ENCODE peak calls at places on chromosome 13, in five cellular contexts. J, M, N, B and L are unnamed samples.

GRCh38 chr13:75440100-75440499 is 41.9 kb downstream of the TBC1D4 start:
- DNase-seq in J (no peak), M (no peak), N (no peak), B (no peak), L (no peak)

GRCh38 chr13:41454170-41454569 is 3.2 kb upstream of the RGCC start:
- DNase-seq in J (no peak), M (no peak), N (no peak), B (no peak), L (no peak)

GRCh38 chr13:68234278-68234677 is 1004.1 kb upstream of the PCDH9 start:
- DNase-seq in J (no peak), M (no peak), N (no peak), B (no peak), L (no peak)

GRCh38 chr13:57569981-57570380 is 61.6 kb upstream of the PCDH17 start:
- DNase-seq in J (no peak), M (no peak), N (no peak), B (no peak), L (no peak)

GRCh38 chr13:110484290-110485048 is 77.1 kb downstream of the RAB20 start:
- DNase-seq in J (no peak), M (no peak), N (no peak), B (no peak), L (no peak)

GRCh38 chr13:78121459-78122348 is 203.1 kb upstream of the EDNRB start:
- DNase-seq in J (peak; percentile 44), M (peak; percentile 21), N (peak; percentile 5), B (peak; percentile 26), L (peak; percentile 15)

GRCh38 chr13:111958612-111959395 is 108.1 kb upstream of the SOX1 start:
- DNase-seq in J (no peak), M (no peak), N (no peak), B (no peak), L (no peak)

GRCh38 chr13:36858285-36858684 is 39.3 kb downstream of the RFXAP start:
- DNase-seq in J (no peak), M (peak; percentile 23), N (no peak), B (peak; percentile 28), L (peak; percentile 31)

GRCh38 chr13:113513761-113514160 is 23.2 kb upstream of the DCUN1D2 start:
- DNase-seq in J (no peak), M (no peak), N (no peak), B (no peak), L (no peak)

GRCh38 chr13:39835253-39835652 is 179.8 kb downstream of the COG6 start:
- DNase-seq in J (no peak), M (no peak), N (no peak), B (no peak), L (no peak)

GRCh38 chr13:98493035-98493401 is 83.9 kb downstream of the STK24 start:
- DNase-seq in J (no peak), M (no peak), N (no peak), B (no peak), L (no peak)

GRCh38 chr13:39565036-39565949 is 37.7 kb downstream of the LHFPL6 start:
- DNase-seq in J (no peak), M (no peak), N (no peak), B (no peak), L (no peak)

GRCh38 chr13:30873519-30873918 is 32.6 kb upstream of the MEDAG start:
- DNase-seq in J (no peak), M (no peak), N (no peak), B (no peak), L (no peak)

GRCh38 chr13:113489549-113490495 is 689 bp downstream of the DCUN1D2 start:
- DNase-seq in J (peak; percentile 37), M (peak; percentile 67), N (no peak), B (peak; percentile 13), L (no peak)

GRCh38 chr13:98581971-98582702 is 5.2 kb upstream of the STK24 start:
- DNase-seq in J (peak; percentile 60), M (peak; percentile 15), N (no peak), B (no peak), L (peak; percentile 28)

GRCh38 chr13:27918041-27918917 is 1.5 kb upstream of the PDX1 start:
- DNase-seq in J (no peak), M (no peak), N (no peak), B (no peak), L (no peak)

GRCh38 chr13:23695711-23696512 is 125.7 kb downstream of the TNFRSF19 start:
- DNase-seq in J (no peak), M (no peak), N (peak; percentile 29), B (no peak), L (no peak)

GRCh38 chr13:76944457-76944856 is 3.9 kb upstream of the ACOD1 start:
- DNase-seq in J (no peak), M (no peak), N (no peak), B (no peak), L (no peak)